ENCODE peak calls at places on chromosomes 7 and 10, in five cellular contexts. B, D, E, O and Z are unnamed samples.
A peak's percentile ranks its signal among the peaks of the same experiment; 100 is the strongest.

GRCh38 chr10:50516161-50516560 is 107.6 kb downstream of the SGMS1 start:
- DNase-seq in B (no peak), D (no peak), E (no peak), O (no peak), Z (no peak)

GRCh38 chr10:87695074-87695473 is 35.4 kb downstream of the PAPSS2 start:
- DNase-seq in B (no peak), D (no peak), E (no peak), O (no peak), Z (no peak)

GRCh38 chr10:92751534-92751811 is 61.7 kb downstream of the HHEX start:
- DNase-seq in B (no peak), D (no peak), E (no peak), O (no peak), Z (no peak)

GRCh38 chr10:71777213-71777985 is 4.1 kb upstream of the VSIR start:
- DNase-seq in B (no peak), D (no peak), E (no peak), O (no peak), Z (peak; percentile 18)

GRCh38 chr7:104317944-104318629 is 10.3 kb upstream of the LHFPL3 start:
- DNase-seq in B (no peak), D (no peak), E (no peak), O (no peak), Z (no peak)

GRCh38 chr7:24755541-24756416 is 1.5 kb downstream of the GSDME start:
- DNase-seq in B (no peak), D (peak; percentile 11), E (no peak), O (no peak), Z (no peak)

GRCh38 chr7:157010588-157011332 is at the start of gene MNX1:
- DNase-seq in B (no peak), D (no peak), E (peak; percentile 93), O (peak; percentile 55), Z (peak; percentile 87)

GRCh38 chr10:100436255-100436654 is 26.6 kb upstream of the WNT8B start:
- DNase-seq in B (no peak), D (no peak), E (peak; percentile 2), O (no peak), Z (no peak)

GRCh38 chr10:132387723-132388210 is 9.2 kb upstream of the PWWP2B start:
- DNase-seq in B (peak; percentile 68), D (no peak), E (peak; percentile 88), O (peak; percentile 76), Z (peak; percentile 89)

GRCh38 chr10:43872644-43873043 is 224.0 kb upstream of the ZNF32 start:
- DNase-seq in B (no peak), D (no peak), E (no peak), O (no peak), Z (no peak)

GRCh38 chr10:119917777-119918176 is 25.2 kb downstream of the SEC23IP start:
- DNase-seq in B (no peak), D (no peak), E (no peak), O (no peak), Z (no peak)

GRCh38 chr10:3710764-3711163 is 74.2 kb downstream of the KLF6 start:
- DNase-seq in B (no peak), D (no peak), E (no peak), O (no peak), Z (no peak)

GRCh38 chr10:3709456-3709855 is 75.6 kb downstream of the KLF6 start:
- DNase-seq in B (no peak), D (no peak), E (no peak), O (no peak), Z (no peak)

GRCh38 chr10:3714526-3714925 is 70.5 kb downstream of the KLF6 start:
- DNase-seq in B (no peak), D (no peak), E (no peak), O (no peak), Z (no peak)

GRCh38 chr10:3712707-3713106 is 72.3 kb downstream of the KLF6 start:
- DNase-seq in B (no peak), D (no peak), E (no peak), O (no peak), Z (no peak)

GRCh38 chr10:3711918-3712317 is 73.1 kb downstream of the KLF6 start:
- DNase-seq in B (no peak), D (no peak), E (no peak), O (no peak), Z (no peak)
- H3K27ac ChIP-seq in B (no peak overlapping the region), D (no peak overlapping the region), E (no peak overlapping the region), O (no peak overlapping the region), Z (no peak overlapping the region)

GRCh38 chr10:30441974-30442606 is 8.1 kb downstream of the MAP3K8 start:
- DNase-seq in B (no peak), D (no peak), E (no peak), O (no peak), Z (no peak)
- H3K4me1 ChIP-seq in B (peaks cover 100% of the 10 kb centered on the region), D (peaks cover 11% of the 10 kb centered on the region), E (peaks cover 18% of the 10 kb centered on the region), O (peaks cover 100% of the 10 kb centered on the region), Z (peaks cover 9% of the 10 kb centered on the region)

DNA sequence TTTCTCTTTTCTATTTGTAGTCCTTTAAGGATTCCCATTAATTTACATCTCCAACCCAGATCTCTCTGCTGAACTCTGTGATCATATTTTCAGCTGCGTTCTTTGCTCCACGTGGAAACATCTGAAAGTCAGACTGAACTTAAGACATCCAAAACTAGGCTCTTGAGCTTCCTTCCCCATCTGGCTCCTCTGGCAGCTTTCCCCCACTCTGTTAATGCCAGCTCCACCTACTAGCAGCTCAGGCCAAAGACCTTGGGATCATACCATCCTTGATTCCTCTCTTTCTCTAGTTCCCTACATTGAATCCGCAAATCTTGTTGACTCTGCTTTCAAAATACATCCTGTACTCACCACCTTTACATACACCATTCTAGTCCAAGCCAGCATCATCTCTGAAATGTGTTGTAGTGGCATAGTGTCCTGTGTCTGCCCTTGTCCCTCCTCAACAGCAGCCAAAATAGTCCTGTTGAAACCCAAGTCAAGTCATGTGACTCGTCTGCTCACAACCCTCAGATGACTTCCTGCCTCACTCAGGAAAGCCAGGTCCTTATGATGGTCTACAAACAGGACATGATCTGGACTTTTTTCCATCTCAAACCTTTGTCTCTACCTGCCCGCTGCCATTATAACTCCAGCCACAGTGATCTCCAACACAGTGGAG is 7.0 kb downstream of the REEP3 start:
- DNase-seq in B (no peak), D (no peak), E (no peak), O (no peak), Z (no peak)
- H3K4me3 ChIP-seq in B (no peak overlapping the region), D (no peak overlapping the region), E (no peak overlapping the region), O (no peak overlapping the region), Z (no peak overlapping the region)

DNA sequence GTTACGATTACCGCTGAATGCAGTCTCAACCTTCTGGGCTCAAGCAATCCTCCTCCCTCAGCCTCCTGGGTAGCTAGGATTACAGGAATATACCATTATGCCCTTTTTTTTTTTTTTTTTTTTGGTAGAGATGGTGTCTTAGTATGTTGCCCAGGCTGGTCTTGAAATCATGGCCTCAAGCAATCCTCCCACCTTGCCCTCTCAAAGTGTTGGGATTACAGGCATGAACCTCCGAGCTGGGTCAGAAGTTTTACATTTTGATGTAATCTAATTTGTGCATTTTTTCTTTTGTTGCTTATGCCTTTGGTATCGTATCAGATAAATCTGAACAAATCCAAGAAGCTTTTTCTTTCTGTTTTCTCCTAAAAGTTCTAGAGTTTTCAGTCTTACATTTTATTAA is 87.4 kb downstream of the EPC1 start:
- DNase-seq in B (no peak), D (no peak), E (no peak), O (no peak), Z (no peak)
- H3K27ac ChIP-seq in B (no peak overlapping the region), D (no peak overlapping the region), E (no peak overlapping the region), O (no peak overlapping the region), Z (no peak overlapping the region)

GRCh38 chr10:80410122-80410521 is 1.8 kb downstream of the PRXL2A start:
- DNase-seq in B (no peak), D (no peak), E (no peak), O (no peak), Z (no peak)
- H3K4me1 ChIP-seq in B (peaks cover 77% of the 10 kb centered on the region), D (peaks cover 64% of the 10 kb centered on the region), E (peaks cover 26% of the 10 kb centered on the region), O (peaks cover 35% of the 10 kb centered on the region), Z (peaks cover 49% of the 10 kb centered on the region)

DNA sequence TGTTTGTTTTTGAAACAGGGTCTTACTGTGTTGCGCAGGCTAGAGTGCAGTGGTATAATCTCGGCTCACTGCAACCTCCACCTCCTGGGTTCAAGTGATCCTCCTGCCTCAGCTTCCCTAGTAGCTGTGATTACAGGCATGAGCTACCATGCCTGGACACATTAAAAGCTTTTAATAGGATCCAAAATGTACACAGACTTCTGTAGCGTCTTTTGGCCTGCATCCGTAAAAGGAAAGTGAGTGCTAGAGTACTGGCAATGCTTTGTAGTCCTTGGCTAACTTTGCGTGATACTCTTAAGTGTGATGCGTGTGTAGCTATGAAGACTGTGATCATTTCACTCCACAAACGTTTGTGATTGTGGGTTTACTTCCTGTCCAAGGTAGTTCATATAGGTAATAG is 13.3 kb downstream of the ZRANB1 start:
- DNase-seq in B (no peak), D (no peak), E (no peak), O (no peak), Z (no peak)
- H3K4me3 ChIP-seq in B (no peak overlapping the region), D (no peak overlapping the region), E (no peak overlapping the region), O (no peak overlapping the region), Z (no peak overlapping the region)

GRCh38 chr7:133699390-133699789 is 427.8 kb upstream of the LRGUK start:
- DNase-seq in B (no peak), D (no peak), E (no peak), O (no peak), Z (no peak)

GRCh38 chr7:133695976-133696531 is 431.1 kb upstream of the LRGUK start:
- DNase-seq in B (no peak), D (no peak), E (no peak), O (no peak), Z (peak; percentile 48)

GRCh38 chr7:133693281-133693680 is 433.9 kb upstream of the LRGUK start:
- DNase-seq in B (no peak), D (no peak), E (no peak), O (no peak), Z (no peak)

GRCh38 chr7:133698127-133698526 is 429.0 kb upstream of the LRGUK start:
- DNase-seq in B (no peak), D (peak; percentile 53), E (no peak), O (no peak), Z (no peak)

GRCh38 chr7:133697585-133697984 is 429.6 kb upstream of the LRGUK start:
- DNase-seq in B (no peak), D (no peak), E (no peak), O (no peak), Z (no peak)
- H3K27ac ChIP-seq in B (no peak overlapping the region), D (no peak overlapping the region), E (no peak overlapping the region), O (no peak overlapping the region), Z (no peak overlapping the region)

GRCh38 chr7:1938788-1939433 is 268.8 kb downstream of the ELFN1 start:
- DNase-seq in B (no peak), D (no peak), E (no peak), O (peak; percentile 26), Z (peak; percentile 66)
- H3K4me1 ChIP-seq in B (peaks cover 47% of the 10 kb centered on the region), D (peaks cover 10% of the 10 kb centered on the region), E (no peaks in the 10 kb centered on the region), O (peaks cover 41% of the 10 kb centered on the region), Z (no peaks in the 10 kb centered on the region)

GRCh38 chr7:131329176-131329570 is 1.5 kb downstream of the MKLN1 start:
- DNase-seq in B (no peak), D (peak; percentile 7), E (no peak), O (no peak), Z (no peak)
- H3K4me3 ChIP-seq in B (peak overlapping the region; percentile 83), D (peak overlapping the region; percentile 92), E (peak overlapping the region; percentile 89), O (peak overlapping the region; percentile 76), Z (peak overlapping the region; percentile 89)